ENCODE peak calls at places on chromosomes 16 and 17, in four cellular contexts. V is bronchial epithelial cell, J is small intestine, E is amniotic stem cell. N is an unnamed sample.

GRCh38 chr17:68314916-68315535 is 23.7 kb downstream of the ARSG start:
- DNase-seq in J (no peak), E (no peak), V (peak; percentile 37), N (no peak)

GRCh38 chr16:16025214-16025968 is 76.0 kb downstream of the ABCC1 start:
- DNase-seq in J (no peak), E (peak; percentile 84), V (peak; percentile 14), N (no peak)

GRCh38 chr16:12057276-12057675 is 80.7 kb downstream of the SNX29 start:
- DNase-seq in E (no peak), V (no peak), J (no peak), N (no peak)

GRCh38 chr16:2828521-2828840 is 1.6 kb upstream of the ZG16B start:
- DNase-seq in J (no peak), E (no peak), V (no peak), N (no peak)

GRCh38 chr16:25841776-25842175 is 150.0 kb downstream of the HS3ST4 start:
- DNase-seq in J (no peak), E (no peak), V (no peak), N (no peak)

GRCh38 chr17:14805348-14805747 is 459.8 kb downstream of the PMP22 start:
- DNase-seq in V (no peak), E (no peak), J (no peak), N (peak; percentile 6)

GRCh38 chr16:35134471-35134870 is 1675.1 kb downstream of the TP53TG3F start:
- DNase-seq in J (no peak), E (no peak), V (peak; percentile 97), N (no peak)

GRCh38 chr17:81245024-81245664 is 6.0 kb downstream of the NDUFAF8 start:
- DNase-seq in J (no peak), V (no peak), E (no peak), N (no peak)

GRCh38 chr17:40311575-40311974 is 2.6 kb downstream of the RARA start:
- DNase-seq in J (no peak), E (no peak), V (no peak), N (no peak)

GRCh38 chr17:177155-177554 is 4.3 kb downstream of the DOC2B start:
- DNase-seq in V (no peak), E (no peak), J (no peak), N (no peak)

GRCh38 chr17:80883831-80884735 is 107.6 kb upstream of the CHMP6 start:
- DNase-seq in J (no peak), V (no peak), E (no peak), N (no peak)

GRCh38 chr17:77817953-77818352 is 140.6 kb upstream of the TNRC6C start:
- DNase-seq in J (no peak), V (no peak), E (no peak), N (no peak)

GRCh38 chr16:2042171-2042570 is 5.5 kb downstream of the NTHL1 start:
- DNase-seq in J (no peak), E (no peak), V (no peak), N (no peak)

GRCh38 chr16:30921748-30922419 is 1.5 kb upstream of the FBXL19 start:
- DNase-seq in E (peak; percentile 90), V (peak; percentile 87), J (peak; percentile 84), N (peak; percentile 90)

GRCh38 chr17:63116967-63117366 is 150.9 kb downstream of the TANC2 start:
- DNase-seq in J (no peak), V (peak; percentile 60), E (no peak), N (no peak)

GRCh38 chr16:21599994-21600773 is 807 bp downstream of the METTL9 start:
- DNase-seq in J (peak; percentile 51), V (peak; percentile 68), E (peak; percentile 13), N (peak; percentile 63)

GRCh38 chr17:37276475-37276874 is 99.3 kb upstream of the C17orf78 start:
- DNase-seq in V (peak; percentile 83), E (no peak), J (peak; percentile 29), N (no peak)

GRCh38 chr16:87317766-87318121 is 552 bp upstream of the C16orf95 start:
- DNase-seq in E (peak; percentile 50), J (peak; percentile 74), V (peak; percentile 35), N (peak; percentile 67)

GRCh38 chr16:75193730-75194444 is 13.1 kb downstream of the CTRB2 start:
- DNase-seq in E (no peak), J (no peak), V (no peak), N (no peak)

GRCh38 chr17:39767147-39767546 is 29.4 kb downstream of the GRB7 start:
- DNase-seq in V (no peak), J (no peak), E (no peak), N (no peak)

GRCh38 chr17:43784628-43785101 is 4.4 kb downstream of the CFAP97D1 start:
- DNase-seq in V (peak; percentile 54), E (no peak), J (no peak), N (peak; percentile 68)

GRCh38 chr17:50547035-50547735 is at the start of gene SPATA20:
- DNase-seq in J (peak; percentile 92), V (peak; percentile 75), E (peak; percentile 86), N (peak; percentile 88)

GRCh38 chr16:31006086-31006385 is 4.4 kb downstream of the STX1B start:
- DNase-seq in V (no peak), E (no peak), J (no peak), N (no peak)

GRCh38 chr17:67469208-67469980 is 92.3 kb downstream of the PITPNC1 start:
- DNase-seq in V (no peak), E (no peak), J (no peak), N (peak; percentile 36)

GRCh38 chr16:369866-370436 is 387 bp downstream of the MRPL28 start:
- DNase-seq in V (no peak), E (no peak), J (no peak), N (no peak)

GRCh38 chr16:85612191-85612800 is 826 bp upstream of the GSE1 start:
- DNase-seq in J (peak; percentile 82), E (peak; percentile 83), V (peak; percentile 84), N (peak; percentile 91)

GRCh38 chr16:57480754-57481230 is 5.5 kb downstream of the DOK4 start:
- DNase-seq in V (no peak), E (no peak), J (no peak), N (no peak)

GRCh38 chr17:77441130-77441920 is 300.6 kb downstream of the SEC14L1 start:
- DNase-seq in E (no peak), V (no peak), J (peak; percentile 63), N (no peak)

GRCh38 chr16:70388281-70388680 is 41.6 kb downstream of the DDX19A start:
- DNase-seq in V (no peak), J (no peak), E (no peak), N (no peak)

GRCh38 chr16:82404586-82405315 is 222.0 kb upstream of the CDH13 start:
- DNase-seq in E (no peak), V (no peak), J (no peak), N (no peak)

N was measured in HepG2.